ENCODE peak calls at places on chromosomes 6 and 20, in ten cellular contexts. W, F, P, T, X, Z, B, V, L and I are unnamed samples.
A peak's percentile ranks its signal among the peaks of the same experiment; 100 is the strongest.

GRCh38 chr20:15945301-15945700 is 627.9 kb downstream of the KIF16B start:
- DNase-seq in X (no peak), L (no peak), W (no peak), T (no peak), Z (no peak), V (no peak), F (no peak), P (no peak), B (no peak), I (no peak)

GRCh38 chr6:125153541-125154183 is at the start of gene TPD52L1:
- DNase-seq in Z (peak; percentile 67), B (no peak), L (no peak), V (peak; percentile 78), F (peak; percentile 71), T (peak; percentile 48), P (peak; percentile 81), W (peak; percentile 89), X (peak; percentile 32), I (peak; percentile 71)

GRCh38 chr6:27592481-27593199 is 119.7 kb upstream of the ZNF184 start:
- DNase-seq in P (peak; percentile 76), W (peak; percentile 60), T (no peak), V (peak; percentile 89), Z (peak; percentile 47), B (no peak), F (peak; percentile 95), L (no peak), X (no peak), I (peak; percentile 43)

GRCh38 chr20:44134897-44135810 is 51.8 kb downstream of the JPH2 start:
- DNase-seq in F (peak; percentile 46), B (no peak), L (no peak), W (no peak), P (no peak), T (no peak), Z (no peak), X (no peak), V (no peak), I (no peak)

GRCh38 chr6:75317503-75318206 is 33.1 kb upstream of the TMEM30A start:
- DNase-seq in V (peak; percentile 76), T (no peak), F (no peak), X (no peak), W (no peak), Z (no peak), L (no peak), B (peak; percentile 38), P (no peak), I (peak; percentile 64)

GRCh38 chr6:70376628-70377027 is 36.7 kb upstream of the FAM135A start:
- DNase-seq in P (no peak), Z (no peak), F (no peak), W (no peak), L (no peak), X (no peak), B (no peak), T (no peak), V (no peak), I (no peak)

GRCh38 chr6:127481081-127481480 is 21.9 kb upstream of the KIAA0408 start:
- DNase-seq in Z (no peak), T (no peak), P (peak; percentile 30), V (peak; percentile 23), L (no peak), B (no peak), X (no peak), F (no peak), W (no peak), I (no peak)

GRCh38 chr20:5095454-5095853 is 24.3 kb downstream of the PCNA start:
- DNase-seq in L (no peak), W (no peak), Z (no peak), B (no peak), X (no peak), V (no peak), F (no peak), P (no peak), T (no peak), I (no peak)

GRCh38 chr6:147873826-147874225 is 365.3 kb downstream of the SAMD5 start:
- DNase-seq in Z (no peak), W (no peak), F (no peak), V (no peak), B (no peak), P (no peak), T (no peak), X (no peak), L (no peak), I (no peak)

GRCh38 chr6:16241321-16241689 is 2.9 kb downstream of the GMPR start:
- DNase-seq in B (no peak), W (no peak), L (no peak), Z (no peak), V (no peak), P (no peak), F (no peak), T (no peak), X (no peak), I (no peak)

GRCh38 chr6:44058617-44059358 is 68.5 kb downstream of the MRPL14 start:
- DNase-seq in Z (peak; percentile 55), T (no peak), P (peak; percentile 98), F (peak; percentile 72), L (no peak), V (peak; percentile 99), X (no peak), W (no peak), B (peak; percentile 99), I (peak; percentile 98)

GRCh38 chr6:119297049-119297448 is 52.5 kb downstream of the MAN1A1 start:
- DNase-seq in Z (no peak), X (no peak), F (no peak), V (no peak), B (no peak), P (no peak), L (no peak), T (no peak), W (no peak), I (no peak)

GRCh38 chr6:49565855-49566254 is 15.4 kb downstream of the C6orf141 start:
- DNase-seq in P (peak; percentile 65), X (no peak), L (no peak), W (no peak), F (no peak), Z (no peak), V (peak; percentile 59), T (no peak), B (no peak), I (peak; percentile 97)

GRCh38 chr6:33073431-33073871 is at the start of gene HLA-DPA1:
- DNase-seq in T (no peak), Z (peak; percentile 71), X (no peak), F (peak; percentile 93), L (no peak), B (no peak), V (peak; percentile 41), W (peak; percentile 48), P (peak; percentile 40), I (no peak)

GRCh38 chr20:59010995-59011873 is 4.2 kb upstream of the CTSZ start:
- DNase-seq in W (peak; percentile 18), X (no peak), V (peak; percentile 92), P (peak; percentile 94), B (peak; percentile 45), T (no peak), L (no peak), Z (no peak), F (no peak), I (peak; percentile 97)

GRCh38 chr20:58712116-58712822 is 19.7 kb downstream of the NPEPL1 start:
- DNase-seq in Z (no peak), V (no peak), P (no peak), F (no peak), L (no peak), W (peak; percentile 25), X (no peak), B (no peak), T (no peak), I (no peak)

GRCh38 chr6:15606347-15606746 is 56.5 kb downstream of the DTNBP1 start:
- DNase-seq in B (no peak), T (no peak), L (no peak), W (no peak), P (no peak), F (no peak), Z (no peak), V (no peak), X (no peak), I (no peak)

GRCh38 chr6:44661221-44661609 is 273.7 kb downstream of the CDC5L start:
- DNase-seq in X (no peak), F (no peak), Z (no peak), B (no peak), V (peak; percentile 93), T (no peak), P (peak; percentile 34), L (no peak), W (no peak), I (no peak)

GRCh38 chr20:57197352-57198198 is 68.9 kb downstream of the BMP7 start:
- DNase-seq in L (no peak), F (no peak), P (no peak), W (no peak), B (no peak), V (no peak), X (no peak), T (no peak), Z (no peak), I (no peak)

GRCh38 chr6:113513086-113513485 is 344.1 kb upstream of the MARCKS start:
- DNase-seq in V (no peak), T (no peak), F (no peak), L (no peak), X (no peak), W (no peak), P (no peak), Z (no peak), B (no peak), I (no peak)

GRCh38 chr6:154766288-154766687 is 33.1 kb downstream of the SCAF8 start:
- DNase-seq in B (no peak), Z (no peak), V (no peak), P (no peak), F (no peak), X (no peak), W (no peak), L (no peak), T (no peak), I (no peak)

GRCh38 chr6:41638002-41638800 is at the start of gene MDFI:
- DNase-seq in T (no peak), Z (no peak), W (no peak), L (no peak), P (no peak), B (no peak), F (no peak), X (no peak), V (peak; percentile 37), I (peak; percentile 27)

GRCh38 chr6:160124007-160124406 is 2.4 kb downstream of the SLC22A1 start:
- DNase-seq in F (no peak), X (no peak), V (no peak), T (no peak), P (no peak), L (no peak), W (no peak), B (no peak), Z (no peak), I (no peak)

GRCh38 chr6:108782231-108783041 is 65.8 kb upstream of the ARMC2 start:
- DNase-seq in P (peak; percentile 92), Z (peak; percentile 53), W (peak; percentile 88), L (no peak), X (peak; percentile 62), V (peak; percentile 86), B (peak; percentile 41), F (peak; percentile 78), T (peak; percentile 76), I (peak; percentile 90)

GRCh38 chr6:134741193-134741521 is 208.7 kb downstream of the ALDH8A1 start:
- DNase-seq in T (no peak), W (no peak), P (peak; percentile 18), F (peak; percentile 3), Z (no peak), B (no peak), V (peak; percentile 14), X (no peak), L (no peak), I (no peak)

GRCh38 chr6:89375427-89375868 is 22.9 kb upstream of the UBE2J1 start:
- DNase-seq in V (peak; percentile 15), B (no peak), Z (no peak), X (peak; percentile 55), T (peak; percentile 34), L (peak; percentile 19), P (peak; percentile 50), W (peak; percentile 75), F (peak; percentile 94), I (peak; percentile 37)

GRCh38 chr20:21513881-21514540 is at the start of gene NKX2-2:
- DNase-seq in T (no peak), Z (no peak), F (no peak), P (no peak), W (peak; percentile 59), V (peak; percentile 73), L (no peak), B (no peak), X (no peak), I (no peak)

GRCh38 chr6:161035182-161035980 is 43.8 kb downstream of the MAP3K4 start:
- DNase-seq in F (no peak), Z (no peak), T (no peak), V (no peak), L (no peak), P (no peak), X (no peak), W (no peak), B (no peak), I (no peak)